ENCODE peak calls at places on chromosomes 6 and 20, in nine cellular contexts. I is cardiac fibroblast; X is T follicular helper cell; C is adipocyte; D is iris pigment epithelial cell; W is left lobe of liver; F is stimulated activated CD4-positive, alpha-beta T cell treated with anti-CD3 and anti-CD28 coated beads, TNF-alpha, amount 100 ng/mL, for 48 hours; R is thyroid gland; L is body of pancreas. P is an unnamed sample.

GRCh38 chr20:38874460-38875169 is 51.6 kb upstream of the FAM83D start:
- DNase-seq in F (no peak), R (no peak), C (no peak), X (no peak), I (no peak), L (no peak), W (peak; percentile 74), D (no peak), P (no peak)

GRCh38 chr6:20350215-20350614 is 51.5 kb upstream of the E2F3 start:
- DNase-seq in R (no peak), F (no peak), I (peak; percentile 4), L (no peak), C (peak; percentile 64), D (peak; percentile 68), W (no peak), X (no peak), P (peak; percentile 3)

GRCh38 chr6:108874470-108875160 is 26.4 kb downstream of the ARMC2 start:
- DNase-seq in X (no peak), R (no peak), I (peak; percentile 76), C (peak; percentile 83), L (peak; percentile 43), D (peak; percentile 90), F (peak; percentile 30), W (no peak), P (peak; percentile 27)

GRCh38 chr6:117389227-117390057 is 36.3 kb downstream of the ROS1 start:
- DNase-seq in F (no peak), D (peak; percentile 42), C (no peak), X (no peak), W (no peak), R (no peak), L (no peak), I (no peak), P (no peak)

GRCh38 chr20:43490038-43490437 is 17.5 kb upstream of the L3MBTL1 start:
- DNase-seq in C (no peak), F (no peak), W (no peak), D (no peak), I (no peak), L (no peak), X (no peak), R (no peak), P (no peak)

GRCh38 chr6:83065511-83066192 is at the start of gene UBE3D:
- DNase-seq in D (peak; percentile 72), X (peak; percentile 87), I (peak; percentile 89), R (peak; percentile 96), W (peak; percentile 92), C (peak; percentile 96), F (peak; percentile 88), L (peak; percentile 90), P (peak; percentile 66)

GRCh38 chr6:19311786-19312185 is 525.4 kb upstream of the ID4 start:
- DNase-seq in X (no peak), L (no peak), F (no peak), C (no peak), W (no peak), R (no peak), I (no peak), D (no peak), P (no peak)

GRCh38 chr6:125014157-125014957 is 52.1 kb downstream of the RNF217 start:
- DNase-seq in R (no peak), W (no peak), X (no peak), I (peak; percentile 76), L (no peak), D (peak; percentile 82), C (peak; percentile 80), F (no peak), P (peak; percentile 65)

GRCh38 chr6:117591405-117591804 is 10.9 kb downstream of the GOPC start:
- DNase-seq in X (no peak), L (no peak), W (no peak), R (no peak), D (peak; percentile 57), C (no peak), F (no peak), I (no peak), P (peak; percentile 20)

GRCh38 chr20:40073535-40074111 is 615.4 kb downstream of the MAFB start:
- DNase-seq in F (no peak), X (no peak), R (no peak), L (no peak), D (no peak), C (no peak), I (no peak), W (no peak), P (peak; percentile 2)

GRCh38 chr20:52035977-52036376 is 155.6 kb downstream of the ZFP64 start:
- DNase-seq in D (no peak), X (no peak), I (no peak), L (peak; percentile 6), W (peak; percentile 51), F (no peak), C (no peak), R (peak; percentile 30), P (no peak)

GRCh38 chr6:81700414-81700813 is 52.1 kb downstream of the TENT5A start:
- DNase-seq in R (no peak), C (peak; percentile 24), W (no peak), L (no peak), D (no peak), X (no peak), I (no peak), F (no peak), P (no peak)

P was measured in brain microvascular endothelial cell.